ENCODE peak calls at places on chromosomes 2 and 18, in six cellular contexts. Y is mesothelial cell of epicardium, M is GM20000, L is body of pancreas, A is ovary, D is A549. N is an unnamed sample.

GRCh38 chr2:45897836-45898235 is 246.4 kb downstream of the PRKCE start:
- DNase-seq in D (no peak), L (no peak), M (no peak), Y (no peak), A (no peak), N (no peak)

GRCh38 chr18:79932907-79933306 is 18.5 kb downstream of the SLC66A2 start:
- DNase-seq in D (no peak), Y (no peak), M (no peak), A (no peak), L (no peak), N (no peak)

GRCh38 chr2:64111426-64111825 is 32.8 kb downstream of the PELI1 start:
- DNase-seq in D (no peak), M (no peak), Y (no peak), L (no peak), A (no peak), N (no peak)

GRCh38 chr2:203583696-203584095 is 48.6 kb upstream of the RAPH1 start:
- DNase-seq in Y (no peak), D (no peak), A (no peak), L (no peak), M (peak; percentile 8), N (no peak)

GRCh38 chr2:69559696-69560482 is 83.7 kb downstream of the AAK1 start:
- DNase-seq in M (peak; percentile 52), L (peak; percentile 24), D (peak; percentile 72), A (no peak), Y (no peak), N (peak; percentile 61)

GRCh38 chr2:53170463-53170862 is 597.1 kb upstream of the CHAC2 start:
- DNase-seq in M (no peak), Y (no peak), L (no peak), A (no peak), D (no peak), N (no peak)

GRCh38 chr2:25252291-25253152 is 84.1 kb upstream of the POMC start:
- DNase-seq in A (peak; percentile 84), Y (peak; percentile 91), D (peak; percentile 82), L (peak; percentile 79), M (peak; percentile 93), N (peak; percentile 91)

GRCh38 chr18:61637319-61637718 is 255.5 kb downstream of the RNF152 start:
- DNase-seq in L (peak; percentile 75), M (no peak), D (no peak), A (no peak), Y (no peak), N (no peak)

GRCh38 chr18:60162390-60162789 is 210.2 kb downstream of the MC4R start:
- DNase-seq in Y (no peak), M (no peak), A (no peak), L (no peak), D (no peak), N (no peak)

GRCh38 chr2:1750935-1751767 is 6.8 kb upstream of the PXDN start:
- DNase-seq in L (peak; percentile 71), A (peak; percentile 75), M (peak; percentile 62), Y (no peak), D (peak; percentile 72), N (peak; percentile 58)

GRCh38 chr2:62199392-62200125 is 3.6 kb downstream of the B3GNT2 start:
- DNase-seq in D (no peak), M (no peak), Y (no peak), A (no peak), L (no peak), N (no peak)

GRCh38 chr2:187499941-187500532 is 52.0 kb upstream of the CALCRL start:
- DNase-seq in M (peak; percentile 26), A (peak; percentile 64), Y (no peak), L (peak; percentile 74), D (peak; percentile 19), N (peak; percentile 10)

GRCh38 chr2:159126653-159127052 is 158.2 kb downstream of the TANC1 start:
- DNase-seq in A (no peak), D (no peak), L (no peak), M (no peak), Y (no peak), N (no peak)

GRCh38 chr2:133504566-133505505 is 63.4 kb downstream of the NCKAP5 start:
- DNase-seq in A (peak; percentile 39), M (no peak), L (peak; percentile 64), Y (peak; percentile 26), D (no peak), N (no peak)

DNA sequence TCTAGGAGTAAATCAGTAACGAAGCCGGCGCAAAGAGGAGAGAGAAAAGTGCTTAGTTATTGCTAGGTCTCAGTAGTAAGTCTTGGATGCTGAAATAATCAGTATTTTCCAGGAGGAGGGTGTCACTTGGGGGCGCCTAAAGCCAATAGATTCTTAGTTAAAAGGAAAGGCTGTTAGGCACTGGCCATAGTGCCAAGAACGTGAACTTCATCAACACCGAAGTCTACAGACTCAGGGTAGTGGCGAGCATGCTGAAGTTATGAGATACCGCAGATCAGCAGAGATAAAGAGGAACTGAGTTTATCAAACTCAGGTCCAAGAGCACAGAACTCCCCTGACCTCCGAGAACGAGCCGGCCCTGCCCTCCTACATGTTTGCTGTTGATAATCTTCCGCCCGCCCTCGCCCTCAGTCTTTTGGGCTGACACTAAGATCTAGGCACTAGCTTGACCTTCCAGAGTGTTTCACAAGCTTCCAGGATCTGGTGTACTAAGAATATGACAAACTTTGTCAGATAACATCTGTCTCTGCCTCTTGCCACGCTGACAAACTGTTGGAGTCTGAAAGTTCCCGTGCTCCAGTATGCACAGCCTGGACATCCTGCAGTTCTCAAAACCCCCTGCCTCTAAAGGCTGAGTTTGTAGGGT is 49.2 kb downstream of the CYB5A start:
- DNase-seq in L (peak; percentile 74), A (no peak), Y (no peak), M (no peak), D (no peak), N (no peak)
- TF ChIP-seq CTCF in L (no peak), A (no peak), Y (no peak), M (no peak), D (peak; percentile 24), N (no peak)

DNA sequence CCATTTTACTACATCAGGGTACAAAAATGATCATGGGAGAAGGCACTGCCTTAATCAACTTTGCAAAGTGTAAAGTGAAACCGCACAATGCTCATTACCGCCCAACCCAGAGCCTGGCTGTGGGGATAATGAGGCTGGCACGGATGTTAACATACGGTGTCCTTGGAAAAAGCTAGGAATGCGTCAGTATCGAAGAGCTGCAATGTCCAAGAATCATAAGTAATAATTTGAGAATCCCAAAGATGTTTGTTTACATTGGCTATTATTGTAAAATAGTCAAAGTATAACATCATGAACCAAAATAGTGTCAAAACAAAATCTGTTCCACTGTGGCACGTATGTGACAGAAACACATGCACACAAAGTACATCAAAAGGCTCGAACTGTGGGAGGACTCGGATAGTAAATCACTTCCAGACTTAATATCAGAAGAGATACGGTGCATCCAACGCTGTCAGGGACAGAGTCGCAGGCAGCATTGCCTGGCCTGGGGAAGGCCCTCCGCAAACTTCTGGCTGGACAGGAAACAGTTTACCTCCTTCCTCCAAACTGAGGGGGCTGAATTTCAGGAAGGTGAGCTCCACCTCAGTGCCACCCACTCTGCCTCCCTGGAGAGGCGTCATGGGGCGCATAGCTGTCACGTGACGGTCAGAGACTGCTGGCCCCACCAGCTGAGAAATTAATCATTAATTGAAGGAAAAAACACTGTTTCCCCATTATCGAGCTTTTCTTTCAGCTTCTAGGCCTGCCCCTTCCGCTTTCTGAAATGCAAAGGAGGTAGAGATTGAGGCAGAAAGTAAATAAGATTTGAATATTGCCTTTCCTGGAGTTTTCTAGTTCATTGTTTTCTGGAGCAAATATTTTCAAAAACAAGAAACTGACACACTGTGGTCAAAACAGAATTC is 1.8 kb upstream of the ID2 start:
- DNase-seq in A (peak; percentile 49), D (peak; percentile 91), Y (no peak), L (peak; percentile 90), M (no peak), N (no peak)
- TF ChIP-seq CTCF in A (no peak), D (no peak), Y (no peak), L (no peak), M (no peak), N (no peak)

DNA sequence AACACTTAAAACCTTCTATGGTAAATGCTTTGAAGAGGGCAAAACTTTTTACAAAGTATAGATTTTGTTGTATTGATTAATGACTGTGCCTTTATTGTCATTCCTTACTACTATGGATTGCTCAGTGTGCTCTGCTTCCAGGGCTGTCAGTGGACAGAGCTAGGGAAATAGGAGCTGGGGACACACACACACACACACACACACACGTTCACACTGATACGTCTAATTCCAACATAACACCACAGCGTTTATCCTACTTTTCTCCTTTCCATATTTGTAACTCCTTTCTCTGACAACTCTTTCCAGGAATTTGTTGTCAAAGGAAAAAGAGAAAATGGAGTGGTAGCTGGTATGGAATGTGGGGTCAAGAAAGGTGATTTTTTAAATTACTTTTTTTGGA is 21.8 kb downstream of the WDR7 start:
- DNase-seq in M (no peak), A (no peak), L (no peak), D (no peak), Y (no peak), N (no peak)
- TF ChIP-seq CTCF in M (no peak), A (no peak), L (no peak), D (no peak), Y (no peak), N (no peak)

GRCh38 chr2:18001671-18002070 is 123.2 kb downstream of the KCNS3 start:
- DNase-seq in L (no peak), M (no peak), D (no peak), A (no peak), Y (no peak), N (no peak)
- TF ChIP-seq CTCF in L (no peak), M (no peak), D (no peak), A (no peak), Y (no peak), N (peak; percentile 10)

DNA sequence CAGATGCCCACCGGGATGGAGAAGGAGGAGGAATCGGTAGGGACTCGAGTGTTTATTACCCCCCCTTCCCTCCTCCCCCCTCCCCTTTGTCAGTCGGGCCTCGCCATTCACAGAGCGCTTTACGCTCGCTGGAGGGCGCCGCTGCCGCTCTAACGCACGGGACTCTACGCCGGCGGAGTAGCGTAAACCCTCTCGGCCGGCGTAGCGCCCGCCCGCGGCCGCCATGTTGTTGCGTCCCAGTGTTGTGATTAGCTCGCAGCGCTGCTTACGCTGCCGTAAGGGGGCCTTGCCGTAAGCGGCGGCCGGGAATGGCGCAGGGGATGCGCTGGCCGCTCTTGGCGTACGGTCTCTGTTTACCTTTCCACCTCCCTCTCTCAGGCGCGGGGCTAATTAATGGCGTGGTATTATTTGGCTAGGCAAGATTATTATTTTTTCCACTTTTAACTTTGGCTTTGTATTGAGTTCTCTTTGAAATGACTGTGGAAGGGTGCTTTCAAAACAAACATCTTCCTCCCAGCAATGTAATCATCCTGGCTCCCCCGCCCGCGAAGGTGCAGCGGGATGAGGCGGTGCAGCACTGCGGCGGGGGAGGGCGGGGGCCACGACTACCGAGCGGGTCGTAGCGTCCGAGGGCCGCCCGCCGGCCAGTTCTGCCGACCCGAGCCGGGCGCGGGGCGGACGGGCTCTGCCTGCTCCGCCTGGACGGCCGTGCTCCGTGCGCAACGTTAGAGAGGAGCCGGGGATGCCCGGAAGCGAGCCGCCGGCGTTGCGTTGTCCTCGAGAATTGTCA is 779 bp downstream of the EPC2 start:
- DNase-seq in A (peak; percentile 95), D (peak; percentile 66), Y (peak; percentile 88), M (peak; percentile 88), L (peak; percentile 97), N (peak; percentile 85)
- TF ChIP-seq CTCF in A (peak; percentile 66), D (no peak), Y (no peak), M (peak; percentile 5), L (no peak), N (peak; percentile 42)

GRCh38 chr2:102051659-102052366 is 60.1 kb downstream of the IL1R2 start:
- DNase-seq in D (no peak), Y (no peak), L (no peak), A (no peak), M (no peak), N (no peak)
- TF ChIP-seq CTCF in D (no peak), Y (no peak), L (no peak), A (no peak), M (no peak), N (no peak)

GRCh38 chr2:96970910-96971309 is 15.5 kb downstream of the FAM178B start:
- DNase-seq in A (no peak), Y (no peak), M (no peak), L (no peak), D (no peak), N (no peak)
- TF ChIP-seq CTCF in A (no peak), Y (no peak), M (no peak), L (no peak), D (no peak), N (no peak)